ENCODE peak calls at places on chromosomes 12 and 14, in ten cellular contexts. M is ovary, O is K562, F is lower leg skin, A is A549, U is transverse colon, C is HCT116, P is NB4, T is stomach, Q is gastrocnemius medialis. G is an unnamed sample.

GRCh38 chr12:41904041-41904440 is 240.6 kb downstream of the GXYLT1 start:
- DNase-seq in P (no peak), U (no peak), Q (no peak), O (no peak), F (no peak), C (no peak), M (no peak), T (no peak), A (no peak), G (no peak)

GRCh38 chr14:54682578-54682977 is 115.7 kb downstream of the SAMD4A start:
- DNase-seq in A (no peak), M (no peak), T (no peak), C (no peak), P (no peak), Q (no peak), U (no peak), F (no peak), O (no peak), G (no peak)

GRCh38 chr12:45234134-45234865 is 18.4 kb downstream of the ANO6 start:
- DNase-seq in A (peak), C (peak), O (peak), P (peak), M (peak), Q (no peak), F (no peak), U (no peak), T (no peak), G (peak)

GRCh38 chr14:38261620-38262019 is 5.7 kb upstream of the CLEC14A start:
- DNase-seq in M (no peak), C (no peak), A (no peak), Q (no peak), F (no peak), T (no peak), P (peak), O (no peak), U (no peak), G (no peak)

GRCh38 chr14:36430662-36431084 is 89.4 kb downstream of the NKX2-1 start:
- DNase-seq in M (no peak), P (no peak), T (no peak), C (no peak), O (no peak), F (no peak), Q (no peak), U (no peak), A (no peak), G (no peak)

GRCh38 chr12:124457287-124458219 is 109.9 kb downstream of the NCOR2 start:
- DNase-seq in C (no peak), T (peak), M (peak), F (peak), O (no peak), A (no peak), U (peak), Q (peak), P (peak), G (no peak)

GRCh38 chr14:59846595-59846994 is 24.0 kb downstream of the RTN1 start:
- DNase-seq in C (no peak), M (no peak), F (no peak), T (no peak), P (no peak), U (no peak), A (no peak), O (no peak), Q (no peak), G (no peak)

GRCh38 chr12:67541625-67541991 is 106.9 kb upstream of the DYRK2 start:
- DNase-seq in M (no peak), O (no peak), Q (no peak), U (no peak), P (no peak), F (no peak), A (no peak), C (no peak), T (peak), G (no peak)

GRCh38 chr12:63068857-63069442 is 82.1 kb downstream of the AVPR1A start:
- DNase-seq in A (peak), T (no peak), U (no peak), C (peak), O (peak), Q (no peak), P (peak), F (no peak), M (no peak), G (no peak)

GRCh38 chr14:92783813-92784431 is 10.2 kb upstream of the GOLGA5 start:
- DNase-seq in U (peak), C (peak), T (no peak), Q (no peak), P (peak), M (peak), F (no peak), O (peak), A (peak), G (no peak)

GRCh38 chr14:24699052-24699451 is 65.1 kb upstream of the GZMB start:
- DNase-seq in T (no peak), O (no peak), Q (no peak), F (no peak), P (peak), A (no peak), U (no peak), C (no peak), M (no peak), G (no peak)

GRCh38 chr12:47590771-47591368 is 115.0 kb downstream of the RPAP3 start:
- DNase-seq in A (no peak), O (no peak), Q (no peak), C (no peak), U (no peak), M (no peak), T (no peak), P (no peak), F (no peak), G (no peak)

GRCh38 chr12:8917751-8918150 is 3.4 kb downstream of the PHC1 start:
- DNase-seq in A (no peak), U (no peak), M (no peak), Q (no peak), P (no peak), F (no peak), O (no peak), C (no peak), T (no peak), G (no peak)

GRCh38 chr12:53061404-53062010 is 11.6 kb downstream of the TNS2 start:
- DNase-seq in C (peak), U (peak), P (peak), F (peak), Q (no peak), T (peak), M (peak), O (peak), A (peak), G (no peak)

GRCh38 chr12:27970391-27970980 is 2.0 kb downstream of the PTHLH start:
- DNase-seq in M (peak), U (no peak), C (no peak), T (no peak), A (no peak), F (no peak), P (no peak), Q (no peak), O (no peak), G (no peak)

GRCh38 chr12:109189291-109189690 is 72.9 kb downstream of the ACACB start:
- DNase-seq in C (no peak), O (no peak), A (no peak), P (no peak), T (no peak), M (no peak), U (no peak), Q (no peak), F (peak), G (no peak)

GRCh38 chr14:89648510-89648909 is 231.5 kb upstream of the FOXN3 start:
- DNase-seq in U (no peak), M (no peak), T (no peak), F (no peak), Q (no peak), A (no peak), C (no peak), O (no peak), P (peak), G (no peak)

GRCh38 chr12:27865421-27865820 is 85.4 kb upstream of the MANSC4 start:
- DNase-seq in T (no peak), O (no peak), C (no peak), P (peak), F (no peak), Q (no peak), M (no peak), U (no peak), A (no peak), G (no peak)

GRCh38 chr12:117854339-117855012 is 114.3 kb downstream of the KSR2 start:
- DNase-seq in M (no peak), Q (no peak), P (peak), F (no peak), O (peak), T (peak), U (peak), C (no peak), A (peak), G (peak)

GRCh38 chr12:46124848-46125619 is 134.7 kb upstream of the SCAF11 start:
- DNase-seq in O (peak), T (peak), Q (no peak), U (peak), C (peak), M (peak), A (peak), P (peak), F (no peak), G (peak)

GRCh38 chr12:117582135-117582784 is 220.8 kb upstream of the NOS1 start:
- DNase-seq in C (no peak), P (no peak), Q (no peak), M (no peak), O (no peak), T (no peak), U (no peak), F (peak), A (no peak), G (no peak)

DNA sequence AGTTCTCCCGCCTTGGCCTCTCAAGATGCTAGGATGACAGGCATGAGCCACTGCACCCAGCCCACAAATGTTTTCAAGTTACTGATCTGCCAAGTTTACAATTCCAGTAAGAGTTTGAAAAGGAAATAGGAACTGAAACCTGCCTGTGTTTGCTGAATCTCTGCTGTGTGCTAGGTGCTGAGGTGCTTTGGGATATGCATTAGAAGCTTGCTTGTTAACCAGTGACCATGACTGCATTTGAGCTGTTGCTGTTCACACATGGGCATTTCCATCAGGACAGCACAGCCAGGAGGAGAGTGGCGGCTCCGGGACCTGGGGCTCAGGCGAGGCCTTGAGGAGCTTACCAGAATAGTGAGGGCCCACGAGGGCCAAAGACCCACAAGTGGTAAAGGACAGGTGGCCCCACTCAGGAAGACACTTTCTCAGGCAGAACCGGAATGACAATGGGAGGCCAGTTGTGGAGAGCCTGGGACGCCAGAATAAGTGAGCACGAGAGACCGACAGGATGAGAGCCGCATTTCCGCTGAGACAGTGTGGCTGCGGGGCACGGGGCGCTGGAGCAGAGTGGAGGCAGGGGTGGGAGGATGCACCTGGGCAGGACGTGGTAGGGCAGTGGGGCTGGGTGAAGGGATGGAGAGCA is 54.5 kb upstream of the MMP17 start:
- DNase-seq in T (no peak), P (no peak), Q (no peak), F (no peak), M (no peak), U (peak), O (no peak), C (no peak), A (no peak), G (no peak)
- TF ChIP-seq POLR2A in T (no peak), P (no peak), Q (no peak), F (no peak), M (no peak), U (no peak), O (no peak), C (no peak), A (no peak), G (no peak)

DNA sequence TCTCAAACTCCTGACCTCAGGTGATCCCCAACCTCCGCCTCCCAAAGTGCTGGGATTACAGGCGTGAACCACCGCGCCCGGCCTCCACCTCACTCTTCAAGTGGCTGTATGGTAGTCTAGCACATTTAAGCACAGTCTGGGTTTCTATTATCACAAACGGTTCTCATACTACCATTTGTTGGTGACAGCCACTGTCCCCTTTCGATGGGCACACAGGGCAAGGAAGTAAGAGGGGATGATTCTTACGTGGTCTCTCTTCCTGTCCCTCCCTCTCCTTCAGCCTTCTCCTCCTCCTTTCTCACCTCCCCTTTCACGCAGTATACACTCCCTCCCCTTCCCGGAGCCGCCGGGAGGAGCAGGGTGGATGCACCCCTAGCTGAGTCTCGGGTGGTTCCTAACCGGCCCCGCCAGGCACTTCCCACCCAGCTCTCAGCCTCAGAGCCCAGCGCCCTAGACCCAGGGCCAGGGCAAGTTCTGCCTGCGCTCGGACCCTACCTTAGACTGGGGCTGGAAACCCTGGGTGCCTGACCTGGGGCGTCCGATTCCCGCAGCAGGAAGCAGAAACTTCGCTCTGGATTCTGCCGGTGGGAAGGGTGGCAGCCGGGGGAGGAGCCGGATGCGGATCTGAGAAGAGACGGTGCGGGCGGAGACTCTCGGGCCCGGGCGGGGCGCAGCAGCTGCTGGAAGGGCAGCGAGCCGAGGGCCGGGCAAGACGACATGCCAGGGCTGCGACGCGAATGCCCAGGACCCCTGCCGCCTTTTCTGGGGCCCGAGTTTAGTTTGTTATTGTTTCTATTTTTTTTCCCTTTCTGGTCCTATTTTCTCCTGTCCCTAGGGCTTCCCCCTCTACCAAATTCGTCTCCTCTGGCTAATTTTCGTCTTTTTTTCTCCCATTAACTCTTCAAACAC is at the start of gene TEP1:
- DNase-seq in A (peak), Q (peak), T (peak), U (peak), M (peak), F (peak), P (peak), C (peak), O (peak), G (peak)
- TF ChIP-seq POLR2A in A (peak), Q (peak), T (no peak), U (peak), M (peak), F (no peak), P (peak), C (no peak), O (peak), G (peak)

GRCh38 chr14:26410189-26410685 is 187.6 kb downstream of the NOVA1 start:
- DNase-seq in A (no peak), M (no peak), F (no peak), C (no peak), Q (no peak), U (no peak), T (no peak), P (no peak), O (no peak), G (no peak)
- TF ChIP-seq POLR2A in A (no peak), M (no peak), F (no peak), C (no peak), Q (no peak), U (no peak), T (no peak), P (no peak), O (no peak), G (no peak)

GRCh38 chr12:101803978-101804377 is 26.8 kb downstream of the GNPTAB start:
- DNase-seq in T (no peak), U (no peak), M (no peak), Q (no peak), O (no peak), A (no peak), F (no peak), C (no peak), P (no peak), G (no peak)

GRCh38 chr12:101802486-101802885 is 28.3 kb downstream of the GNPTAB start:
- DNase-seq in A (no peak), U (no peak), T (no peak), O (no peak), F (no peak), P (no peak), C (no peak), M (no peak), Q (no peak), G (no peak)

GRCh38 chr12:101806280-101806679 is 24.5 kb downstream of the GNPTAB start:
- DNase-seq in C (no peak), O (no peak), F (no peak), U (no peak), P (peak), T (no peak), M (no peak), A (no peak), Q (no peak), G (no peak)

GRCh38 chr12:101799774-101800173 is 31.0 kb downstream of the GNPTAB start:
- DNase-seq in C (no peak), Q (no peak), T (no peak), O (no peak), P (no peak), F (no peak), A (no peak), M (no peak), U (no peak), G (no peak)

DNA sequence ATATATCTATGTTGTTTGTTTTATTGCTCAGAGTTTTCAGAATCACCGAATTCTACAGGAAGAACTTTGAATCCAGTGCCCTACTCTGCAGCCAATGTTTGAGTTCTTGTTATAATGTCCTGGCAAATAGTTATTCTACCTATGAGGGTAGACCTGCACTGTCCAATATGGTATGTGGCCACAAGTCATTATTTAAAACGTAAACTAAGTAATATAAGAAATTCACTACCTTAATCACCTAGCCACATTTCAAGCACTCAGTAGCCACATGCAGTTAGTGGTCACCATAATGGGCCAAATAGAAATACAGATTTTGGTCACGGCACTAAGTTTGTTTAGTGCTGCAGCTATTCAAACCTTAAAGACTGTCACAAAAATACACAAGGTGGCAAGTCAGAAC is 26.4 kb downstream of the GNPTAB start:
- DNase-seq in M (no peak), P (no peak), U (no peak), F (no peak), A (no peak), T (no peak), C (no peak), O (no peak), Q (no peak), G (no peak)
- TF ChIP-seq POLR2A in M (no peak), P (no peak), U (no peak), F (no peak), A (no peak), T (no peak), C (no peak), O (no peak), Q (no peak), G (no peak)

GRCh38 chr12:49825360-49825970 is 2.7 kb downstream of the NCKAP5L start:
- DNase-seq in F (peak), A (no peak), P (peak), M (no peak), O (no peak), U (no peak), Q (no peak), C (no peak), T (no peak), G (no peak)

GRCh38 chr12:49823350-49823749 is 4.9 kb downstream of the NCKAP5L start:
- DNase-seq in C (no peak), Q (no peak), M (no peak), O (no peak), A (no peak), P (no peak), U (no peak), T (no peak), F (no peak), G (no peak)

GRCh38 chr12:49824416-49824815 is 3.8 kb downstream of the NCKAP5L start:
- DNase-seq in C (no peak), A (no peak), O (no peak), F (peak), U (no peak), T (no peak), M (no peak), Q (no peak), P (no peak), G (no peak)

GRCh38 chr12:49824886-49825285 is 3.3 kb downstream of the NCKAP5L start:
- DNase-seq in T (no peak), U (no peak), P (peak), M (no peak), O (no peak), A (no peak), C (no peak), Q (no peak), F (peak), G (no peak)

DNA sequence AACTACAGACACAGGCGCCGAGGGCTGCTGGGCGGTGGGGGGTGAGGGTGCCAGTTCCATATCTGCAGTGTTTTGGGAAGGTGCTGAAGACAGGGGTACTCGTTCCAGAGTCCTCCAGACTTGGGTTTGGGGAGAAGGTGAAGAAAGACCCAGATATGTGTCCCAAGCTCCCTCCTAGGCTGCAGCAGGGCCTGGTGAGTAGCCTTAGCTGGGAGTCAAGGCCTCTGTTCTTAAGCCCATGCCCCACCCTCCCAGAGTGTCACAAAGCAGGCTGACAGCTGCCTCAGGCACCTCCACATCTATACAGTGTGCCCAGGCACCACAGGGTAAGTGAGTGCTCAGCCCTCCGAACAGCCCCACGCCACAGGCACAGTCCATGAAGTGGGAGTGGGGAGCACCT is 4.3 kb downstream of the NCKAP5L start:
- DNase-seq in M (no peak), O (no peak), Q (no peak), F (peak), C (no peak), T (no peak), P (no peak), A (no peak), U (no peak), G (no peak)
- TF ChIP-seq POLR2A in M (no peak), O (no peak), Q (no peak), F (no peak), C (no peak), T (no peak), P (no peak), A (no peak), U (no peak), G (no peak)

GRCh38 chr12:60926256-60926655 is 1330.4 kb downstream of the SLC16A7 start:
- DNase-seq in M (no peak), F (no peak), U (no peak), C (no peak), T (no peak), P (no peak), Q (no peak), A (no peak), O (no peak), G (no peak)
- TF ChIP-seq POLR2A in M (no peak), F (no peak), U (no peak), C (no peak), T (no peak), P (no peak), Q (no peak), A (no peak), O (no peak), G (no peak)